ENCODE peak calls at places on chromosomes 2 and 18, in six cellular contexts. One of them, this sample, is unnamed. For H3K4me1, the result is how much of the 10 kb centered on the place peaks cover.

GRCh38 chr2:231530099-231531085 is at the start of gene NMUR1:
- DNase-seq in heart left ventricle: peak
- DNase-seq in CD8-positive, alpha-beta T cell: peak
- DNase-seq in testis: peak
- DNase-seq in psoas muscle: peak
- DNase-seq in pancreas: peak
- DNase-seq in this sample: no peak

GRCh38 chr2:23601301-23601965 is 216.5 kb downstream of the KLHL29 start:
- DNase-seq in heart left ventricle: no peak
- DNase-seq in CD8-positive, alpha-beta T cell: no peak
- DNase-seq in testis: no peak
- DNase-seq in psoas muscle: no peak
- DNase-seq in pancreas: no peak
- DNase-seq in this sample: no peak

GRCh38 chr2:215499330-215499729 is 63.5 kb upstream of the FN1 start:
- DNase-seq in heart left ventricle: no peak
- DNase-seq in CD8-positive, alpha-beta T cell: no peak
- DNase-seq in testis: no peak
- DNase-seq in psoas muscle: no peak
- DNase-seq in pancreas: no peak
- DNase-seq in this sample: no peak

GRCh38 chr2:68936462-68936861 is 16.2 kb downstream of the GKN2 start:
- DNase-seq in heart left ventricle: no peak
- DNase-seq in CD8-positive, alpha-beta T cell: no peak
- DNase-seq in testis: no peak
- DNase-seq in psoas muscle: no peak
- DNase-seq in pancreas: no peak
- DNase-seq in this sample: no peak

GRCh38 chr2:167132906-167133555 is 244.8 kb downstream of the XIRP2 start:
- DNase-seq in heart left ventricle: no peak
- DNase-seq in CD8-positive, alpha-beta T cell: no peak
- DNase-seq in testis: no peak
- DNase-seq in psoas muscle: no peak
- DNase-seq in pancreas: no peak
- DNase-seq in this sample: no peak

GRCh38 chr2:230751062-230751461 is 38.4 kb downstream of the CAB39 start:
- DNase-seq in heart left ventricle: no peak
- DNase-seq in CD8-positive, alpha-beta T cell: no peak
- DNase-seq in testis: no peak
- DNase-seq in psoas muscle: no peak
- DNase-seq in pancreas: no peak
- DNase-seq in this sample: no peak

GRCh38 chr2:168241746-168242145 is 5.6 kb downstream of the STK39 start:
- DNase-seq in heart left ventricle: peak
- DNase-seq in CD8-positive, alpha-beta T cell: no peak
- DNase-seq in testis: no peak
- DNase-seq in psoas muscle: no peak
- DNase-seq in pancreas: no peak
- DNase-seq in this sample: no peak

GRCh38 chr2:11955314-11955713 is 208.9 kb downstream of the LPIN1 start:
- DNase-seq in heart left ventricle: no peak
- DNase-seq in CD8-positive, alpha-beta T cell: no peak
- DNase-seq in testis: no peak
- DNase-seq in psoas muscle: no peak
- DNase-seq in pancreas: no peak
- DNase-seq in this sample: no peak

GRCh38 chr18:48742304-48742703 is 203.5 kb downstream of the CTIF start:
- DNase-seq in heart left ventricle: peak
- DNase-seq in CD8-positive, alpha-beta T cell: no peak
- DNase-seq in testis: no peak
- DNase-seq in psoas muscle: no peak
- DNase-seq in pancreas: no peak
- DNase-seq in this sample: no peak

GRCh38 chr2:69634197-69634821 is 9.2 kb downstream of the AAK1 start:
- DNase-seq in heart left ventricle: no peak
- DNase-seq in CD8-positive, alpha-beta T cell: no peak
- DNase-seq in testis: no peak
- DNase-seq in psoas muscle: no peak
- DNase-seq in pancreas: no peak
- DNase-seq in this sample: no peak

GRCh38 chr2:46298522-46299351 is 1.5 kb downstream of the EPAS1 start:
- DNase-seq in heart left ventricle: peak
- DNase-seq in CD8-positive, alpha-beta T cell: peak
- DNase-seq in testis: peak
- DNase-seq in psoas muscle: peak
- DNase-seq in pancreas: peak
- DNase-seq in this sample: peak

DNA sequence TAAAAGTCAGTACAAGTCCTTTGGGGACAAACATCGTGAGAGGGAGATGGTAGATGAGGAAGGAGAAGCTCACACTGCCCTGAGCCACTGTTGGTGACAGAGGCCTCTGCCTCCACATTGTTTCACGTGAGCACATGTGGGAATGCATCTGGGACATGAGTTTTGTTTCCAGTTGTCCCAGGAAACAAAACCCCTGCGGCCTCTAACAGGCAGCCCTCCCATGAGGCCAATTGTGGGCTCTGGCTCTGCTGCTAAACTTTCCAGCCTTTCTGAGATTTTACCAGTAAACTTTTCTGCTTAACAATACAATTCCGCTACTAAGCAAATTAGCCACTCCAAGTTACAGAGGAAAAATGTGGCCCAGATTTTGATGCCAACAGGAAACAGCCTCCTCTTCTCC is 23.5 kb upstream of the LRRC30 start:
- DNase-seq in heart left ventricle: no peak
- DNase-seq in CD8-positive, alpha-beta T cell: no peak
- DNase-seq in testis: no peak
- DNase-seq in psoas muscle: no peak
- DNase-seq in pancreas: no peak
- DNase-seq in this sample: no peak
- H3K4me3 ChIP-seq in heart left ventricle: no peak
- H3K4me3 ChIP-seq in CD8-positive, alpha-beta T cell: no peak
- H3K4me3 ChIP-seq in testis: no peak
- H3K4me3 ChIP-seq in psoas muscle: no peak
- H3K4me3 ChIP-seq in pancreas: no peak
- H3K4me3 ChIP-seq in this sample: no peak

GRCh38 chr2:191245046-191245868 is at the start of gene MYO1B:
- DNase-seq in heart left ventricle: peak
- DNase-seq in CD8-positive, alpha-beta T cell: peak
- DNase-seq in testis: peak
- DNase-seq in psoas muscle: peak
- DNase-seq in pancreas: peak
- DNase-seq in this sample: peak

GRCh38 chr2:191244350-191244749 is 854 bp upstream of the MYO1B start:
- DNase-seq in heart left ventricle: no peak
- DNase-seq in CD8-positive, alpha-beta T cell: no peak
- DNase-seq in testis: no peak
- DNase-seq in psoas muscle: no peak
- DNase-seq in pancreas: no peak
- DNase-seq in this sample: no peak

GRCh38 chr2:191247381-191248057 is 2.3 kb downstream of the MYO1B start:
- DNase-seq in heart left ventricle: peak
- DNase-seq in CD8-positive, alpha-beta T cell: no peak
- DNase-seq in testis: no peak
- DNase-seq in psoas muscle: no peak
- DNase-seq in pancreas: peak
- DNase-seq in this sample: peak

GRCh38 chr2:191246820-191247380 is 1.7 kb downstream of the MYO1B start:
- DNase-seq in heart left ventricle: no peak
- DNase-seq in CD8-positive, alpha-beta T cell: no peak
- DNase-seq in testis: no peak
- DNase-seq in psoas muscle: no peak
- DNase-seq in pancreas: no peak
- DNase-seq in this sample: no peak

GRCh38 chr2:191245869-191246531 is 796 bp downstream of the MYO1B start:
- DNase-seq in heart left ventricle: peak
- DNase-seq in CD8-positive, alpha-beta T cell: peak
- DNase-seq in testis: peak
- DNase-seq in psoas muscle: peak
- DNase-seq in pancreas: peak
- DNase-seq in this sample: peak
- H3K4me1 ChIP-seq in heart left ventricle: under half
- H3K4me1 ChIP-seq in CD8-positive, alpha-beta T cell: under half
- H3K4me1 ChIP-seq in testis: under half
- H3K4me1 ChIP-seq in psoas muscle: under half
- H3K4me1 ChIP-seq in pancreas: under half
- H3K4me1 ChIP-seq in this sample: under half

DNA sequence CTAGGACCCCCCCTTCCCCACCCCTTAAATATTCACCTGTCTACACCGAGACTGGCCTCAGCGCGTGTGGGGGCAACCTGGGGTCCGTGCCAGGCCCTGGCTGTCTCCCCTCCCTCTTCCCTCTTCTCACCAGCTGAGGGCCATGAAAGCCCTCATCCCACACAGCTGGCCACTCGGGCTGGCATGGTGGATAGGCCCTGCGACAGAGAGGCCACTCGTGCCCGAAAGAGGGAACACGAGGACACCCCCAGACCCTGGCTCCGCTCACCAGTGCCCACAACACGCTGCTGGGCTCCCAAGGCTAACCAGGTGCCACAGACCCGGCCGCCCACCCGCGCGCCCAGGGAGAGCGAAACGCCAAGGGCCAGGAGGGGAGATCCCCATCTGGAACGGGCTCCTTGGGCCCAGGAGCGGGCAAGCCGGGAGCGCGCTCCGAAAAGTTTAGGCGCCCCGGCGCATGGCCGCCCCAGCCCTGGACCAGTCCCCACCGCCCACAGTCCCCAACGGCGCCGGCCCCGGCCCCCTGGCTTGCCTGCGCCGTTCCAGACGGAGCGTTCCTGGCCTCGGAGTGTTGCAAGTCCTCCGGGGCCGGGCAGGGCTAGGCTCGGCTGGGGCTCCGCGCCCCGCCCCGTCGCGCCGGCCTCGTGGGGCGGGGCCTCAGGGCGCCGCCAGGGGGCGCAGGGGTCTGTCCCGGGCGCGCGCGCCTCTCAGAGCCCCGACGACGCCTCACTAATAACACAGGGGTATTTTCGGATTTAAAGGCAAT is at the start of gene TMBIM1:
- DNase-seq in heart left ventricle: peak
- DNase-seq in CD8-positive, alpha-beta T cell: peak
- DNase-seq in testis: peak
- DNase-seq in psoas muscle: peak
- DNase-seq in pancreas: peak
- DNase-seq in this sample: peak
- TF ChIP-seq CTCF in heart left ventricle: peak
- TF ChIP-seq CTCF in CD8-positive, alpha-beta T cell: peak
- TF ChIP-seq CTCF in testis: peak
- TF ChIP-seq CTCF in psoas muscle: peak
- TF ChIP-seq CTCF in pancreas: peak
- TF ChIP-seq CTCF in this sample: peak

GRCh38 chr18:23689616-23690504 is 607 bp downstream of the LAMA3 start:
- DNase-seq in heart left ventricle: peak
- DNase-seq in CD8-positive, alpha-beta T cell: no peak
- DNase-seq in testis: peak
- DNase-seq in psoas muscle: peak
- DNase-seq in pancreas: peak
- DNase-seq in this sample: peak
- H3K4me3 ChIP-seq in heart left ventricle: peak
- H3K4me3 ChIP-seq in CD8-positive, alpha-beta T cell: peak
- H3K4me3 ChIP-seq in testis: peak
- H3K4me3 ChIP-seq in psoas muscle: peak
- H3K4me3 ChIP-seq in pancreas: peak
- H3K4me3 ChIP-seq in this sample: peak

GRCh38 chr18:2979871-2980606 is 32.9 kb downstream of the LPIN2 start:
- DNase-seq in heart left ventricle: no peak
- DNase-seq in CD8-positive, alpha-beta T cell: no peak
- DNase-seq in testis: no peak
- DNase-seq in psoas muscle: no peak
- DNase-seq in pancreas: no peak
- DNase-seq in this sample: no peak

GRCh38 chr18:2981212-2981728 is 31.7 kb downstream of the LPIN2 start:
- DNase-seq in heart left ventricle: no peak
- DNase-seq in CD8-positive, alpha-beta T cell: no peak
- DNase-seq in testis: no peak
- DNase-seq in psoas muscle: no peak
- DNase-seq in pancreas: no peak
- DNase-seq in this sample: no peak

GRCh38 chr18:2978626-2979025 is 34.3 kb downstream of the LPIN2 start:
- DNase-seq in heart left ventricle: no peak
- DNase-seq in CD8-positive, alpha-beta T cell: peak
- DNase-seq in testis: no peak
- DNase-seq in psoas muscle: no peak
- DNase-seq in pancreas: no peak
- DNase-seq in this sample: no peak

GRCh38 chr18:2979027-2979570 is 33.8 kb downstream of the LPIN2 start:
- DNase-seq in heart left ventricle: no peak
- DNase-seq in CD8-positive, alpha-beta T cell: no peak
- DNase-seq in testis: no peak
- DNase-seq in psoas muscle: no peak
- DNase-seq in pancreas: peak
- DNase-seq in this sample: no peak

DNA sequence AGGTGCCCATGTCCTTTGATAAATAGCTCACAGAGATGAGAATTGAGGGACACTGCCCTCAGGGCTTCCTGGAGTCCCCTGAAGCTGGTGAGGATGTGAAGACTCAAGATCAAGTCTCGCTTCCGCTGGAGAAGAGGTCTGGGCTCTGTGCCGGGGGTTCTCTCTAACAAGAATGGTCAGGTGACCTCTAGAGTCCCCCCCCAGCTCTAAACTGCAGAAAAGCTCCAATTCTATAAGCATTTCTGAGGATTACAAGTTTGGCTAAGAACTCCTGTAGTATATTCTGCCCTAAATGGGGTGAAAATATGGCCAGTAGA is 32.4 kb downstream of the LPIN2 start:
- DNase-seq in heart left ventricle: no peak
- DNase-seq in CD8-positive, alpha-beta T cell: no peak
- DNase-seq in testis: no peak
- DNase-seq in psoas muscle: no peak
- DNase-seq in pancreas: no peak
- DNase-seq in this sample: no peak
- H3K4me1 ChIP-seq in heart left ventricle: under half
- H3K4me1 ChIP-seq in CD8-positive, alpha-beta T cell: half or more
- H3K4me1 ChIP-seq in testis: half or more
- H3K4me1 ChIP-seq in psoas muscle: under half
- H3K4me1 ChIP-seq in pancreas: half or more
- H3K4me1 ChIP-seq in this sample: half or more

GRCh38 chr2:116696223-116696622 is 1118.3 kb upstream of the DDX18 start:
- DNase-seq in heart left ventricle: no peak
- DNase-seq in CD8-positive, alpha-beta T cell: no peak
- DNase-seq in testis: no peak
- DNase-seq in psoas muscle: no peak
- DNase-seq in pancreas: no peak
- DNase-seq in this sample: no peak
- TF ChIP-seq CTCF in heart left ventricle: no peak
- TF ChIP-seq CTCF in CD8-positive, alpha-beta T cell: no peak
- TF ChIP-seq CTCF in testis: no peak
- TF ChIP-seq CTCF in psoas muscle: no peak
- TF ChIP-seq CTCF in pancreas: no peak
- TF ChIP-seq CTCF in this sample: no peak

This sample was measured in Caco-2.